ENCODE peak calls at places on chromosomes 7 and 10, in nine cellular contexts. T is activated CD8-positive, alpha-beta T cell treated with anti-CD3 and anti-CD28 coated beads for 36 hours; Q is fibroblast of lung; A is A549; I is gastrocnemius medialis; S is fibroblast of mammary gland; C is bronchial epithelial cell; K is GM12865; U is right lobe of liver. H is an unnamed sample.

GRCh38 chr7:144780071-144780608 is 55.7 kb downstream of the TPK1 start:
- DNase-seq in T (peak), Q (no peak), A (no peak), I (no peak), S (peak), C (peak), K (no peak), U (no peak), H (peak)

GRCh38 chr7:36396150-36396549 is 6.5 kb downstream of the ANLN start:
- DNase-seq in T (peak), Q (peak), A (no peak), I (no peak), S (peak), C (no peak), K (no peak), U (no peak), H (peak)

GRCh38 chr7:106692450-106693051 is 31.6 kb upstream of the CCDC71L start:
- DNase-seq in T (no peak), Q (no peak), A (no peak), I (no peak), S (no peak), C (no peak), K (no peak), U (no peak), H (no peak)

GRCh38 chr7:43314379-43315158 is 202.1 kb downstream of the HECW1 start:
- DNase-seq in T (peak), Q (no peak), A (no peak), I (no peak), S (no peak), C (peak), K (peak), U (no peak), H (no peak)

GRCh38 chr10:72087392-72087968 is 871 bp downstream of the SPOCK2 start:
- DNase-seq in T (peak), Q (no peak), A (no peak), I (no peak), S (no peak), C (no peak), K (no peak), U (no peak), H (no peak)

GRCh38 chr10:133184591-133185244 is 24.7 kb downstream of the KNDC1 start:
- DNase-seq in T (no peak), Q (no peak), A (no peak), I (no peak), S (no peak), C (no peak), K (no peak), U (no peak), H (no peak)

GRCh38 chr10:87838650-87839049 is 20.6 kb upstream of the ATAD1 start:
- DNase-seq in T (no peak), Q (peak), A (no peak), I (no peak), S (no peak), C (no peak), K (peak), U (no peak), H (no peak)

GRCh38 chr7:141785711-141786552 is 4.1 kb upstream of the TAS2R5 start:
- DNase-seq in T (peak), Q (peak), A (peak), I (no peak), S (peak), C (peak), K (peak), U (no peak), H (peak)

GRCh38 chr7:2018786-2019692 is 213.7 kb downstream of the MAD1L1 start:
- DNase-seq in T (no peak), Q (peak), A (no peak), I (peak), S (peak), C (peak), K (no peak), U (peak), H (no peak)

GRCh38 chr10:44387853-44388251 is 3.0 kb upstream of the CXCL12 start:
- DNase-seq in T (no peak), Q (no peak), A (no peak), I (no peak), S (no peak), C (no peak), K (no peak), U (no peak), H (no peak)

GRCh38 chr10:90167174-90168064 is 466.0 kb downstream of the KIF20B start:
- DNase-seq in T (no peak), Q (peak), A (no peak), I (no peak), S (peak), C (peak), K (peak), U (no peak), H (peak)

GRCh38 chr7:133936074-133936473 is 191.1 kb upstream of the LRGUK start:
- DNase-seq in T (no peak), Q (peak), A (peak), I (no peak), S (no peak), C (peak), K (no peak), U (no peak), H (peak)

GRCh38 chr10:125209591-125210373 is 49.4 kb upstream of the CTBP2 start:
- DNase-seq in T (no peak), Q (peak), A (no peak), I (no peak), S (no peak), C (no peak), K (no peak), U (no peak), H (no peak)

GRCh38 chr10:131838921-131839320 is 61.9 kb upstream of the PPP2R2D start:
- DNase-seq in T (no peak), Q (no peak), A (no peak), I (peak), S (no peak), C (no peak), K (no peak), U (peak), H (no peak)

GRCh38 chr7:73429218-73429617 is 4.4 kb upstream of the FZD9 start:
- DNase-seq in T (no peak), Q (peak), A (no peak), I (no peak), S (peak), C (no peak), K (no peak), U (no peak), H (no peak)

GRCh38 chr7:43585521-43585920 is 2.6 kb downstream of the STK17A start:
- DNase-seq in T (no peak), Q (peak), A (no peak), I (no peak), S (peak), C (peak), K (peak), U (no peak), H (peak)

GRCh38 chr7:86814980-86815379 is 171.3 kb downstream of the GRM3 start:
- DNase-seq in T (no peak), Q (no peak), A (peak), I (no peak), S (peak), C (peak), K (peak), U (no peak), H (peak)
- TF ChIP-seq CTCF in T (peak), Q (peak), A (peak), I (no peak), S (peak), C (peak), K (peak), U (peak), H (peak)

GRCh38 chr10:93702278-93703001 is at the start of gene FRA10AC1:
- DNase-seq in T (peak), Q (peak), A (peak), I (peak), S (peak), C (peak), K (peak), U (peak), H (peak)
- TF ChIP-seq CTCF in T (no peak), Q (peak), A (peak), I (peak), S (peak), C (peak), K (peak), U (peak), H (peak)

GRCh38 chr10:107545717-107546116 is 381.2 kb upstream of the SORCS1 start:
- DNase-seq in T (no peak), Q (no peak), A (no peak), I (no peak), S (no peak), C (no peak), K (no peak), U (no peak), H (peak)
- TF ChIP-seq CTCF in T (no peak), Q (no peak), A (no peak), I (no peak), S (no peak), C (no peak), K (no peak), U (no peak), H (no peak)

DNA sequence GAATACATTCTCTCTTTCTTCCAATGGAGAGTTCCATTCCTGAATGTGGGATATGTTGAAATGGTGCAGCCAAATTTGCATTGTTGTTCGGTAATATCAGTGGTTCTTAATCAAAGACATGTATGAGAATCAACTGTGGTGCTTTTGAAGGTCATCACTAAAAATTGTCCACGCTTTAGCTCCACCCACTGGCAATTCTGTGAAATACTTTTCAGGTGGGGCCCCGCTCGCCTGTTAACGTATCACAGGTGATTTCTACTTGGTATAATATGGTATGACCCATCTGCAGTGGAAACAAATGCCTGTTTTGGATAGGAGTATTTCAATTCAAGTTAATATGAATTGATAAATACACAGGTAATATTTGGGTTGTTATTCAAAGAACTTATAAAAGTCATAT is 178.4 kb downstream of the NSUN6 start:
- DNase-seq in T (no peak), Q (no peak), A (peak), I (no peak), S (no peak), C (no peak), K (peak), U (no peak), H (peak)
- TF ChIP-seq CTCF in T (no peak), Q (peak), A (no peak), I (no peak), S (peak), C (no peak), K (peak), U (no peak), H (no peak)

GRCh38 chr7:25636871-25637283 is 408.6 kb upstream of the NPVF start:
- DNase-seq in T (no peak), Q (no peak), A (no peak), I (no peak), S (no peak), C (no peak), K (no peak), U (no peak), H (no peak)
- TF ChIP-seq CTCF in T (no peak), Q (no peak), A (no peak), I (no peak), S (no peak), C (no peak), K (no peak), U (no peak), H (no peak)

GRCh38 chr7:99394188-99394502 is 14.3 kb downstream of the PDAP1 start:
- DNase-seq in T (no peak), Q (no peak), A (no peak), I (no peak), S (no peak), C (no peak), K (no peak), U (no peak), H (no peak)

GRCh38 chr7:99396914-99397631 is 11.3 kb downstream of the PDAP1 start:
- DNase-seq in T (no peak), Q (no peak), A (no peak), I (no peak), S (no peak), C (no peak), K (no peak), U (no peak), H (no peak)

GRCh38 chr7:99397632-99397983 is 10.8 kb downstream of the PDAP1 start:
- DNase-seq in T (no peak), Q (no peak), A (no peak), I (no peak), S (no peak), C (no peak), K (no peak), U (no peak), H (no peak)

GRCh38 chr7:99393363-99394187 is 14.8 kb downstream of the PDAP1 start:
- DNase-seq in T (no peak), Q (no peak), A (no peak), I (no peak), S (no peak), C (no peak), K (no peak), U (no peak), H (no peak)

GRCh38 chr7:99395616-99396327 is 12.6 kb downstream of the PDAP1 start:
- DNase-seq in T (no peak), Q (no peak), A (no peak), I (no peak), S (no peak), C (no peak), K (no peak), U (peak), H (no peak)
- TF ChIP-seq CTCF in T (no peak), Q (no peak), A (no peak), I (no peak), S (no peak), C (peak), K (no peak), U (no peak), H (no peak)

H was measured in MCF 10A.